ENCODE peak calls at places on chromosomes 4 and X, in five cellular contexts. P, R, V, K and O are unnamed samples.

GRCh38 chrX:134603806-134604700 is 54.2 kb downstream of the PLAC1 start:
- DNase-seq in P (no peak), V (no peak), K (no peak), R (no peak), O (no peak)

GRCh38 chr4:152073738-152074137 is 312.9 kb upstream of the GATB start:
- DNase-seq in R (no peak), V (no peak), K (no peak), P (no peak), O (no peak)

GRCh38 chrX:21638311-21638710 is 19.8 kb downstream of the KLHL34 start:
- DNase-seq in R (no peak), P (no peak), V (no peak), K (no peak), O (no peak)

GRCh38 chr4:7198440-7199128 is 6.2 kb downstream of the SORCS2 start:
- DNase-seq in V (no peak), P (no peak), K (no peak), R (no peak), O (no peak)

GRCh38 chr4:185903205-185903604 is 91.2 kb upstream of the SORBS2 start:
- DNase-seq in R (no peak), V (no peak), P (no peak), K (no peak), O (no peak)

GRCh38 chr4:7431696-7432530 is 2.8 kb downstream of the PSAPL1 start:
- DNase-seq in K (no peak), P (no peak), R (no peak), V (peak; percentile 13), O (peak; percentile 5)

GRCh38 chr4:183960021-183960420 is 54.9 kb downstream of the STOX2 start:
- DNase-seq in P (no peak), K (no peak), V (peak; percentile 61), R (peak; percentile 58), O (peak; percentile 36)

GRCh38 chr4:152079543-152080293 is 318.9 kb upstream of the GATB start:
- DNase-seq in P (no peak), V (no peak), R (no peak), K (no peak), O (no peak)

GRCh38 chrX:21374994-21375794 is 976 bp downstream of the CNKSR2 start:
- DNase-seq in R (no peak), V (peak; percentile 12), P (no peak), K (no peak), O (no peak)

GRCh38 chrX:78747471-78747870 is at the start of gene LPAR4:
- DNase-seq in V (peak; percentile 18), P (no peak), R (no peak), K (peak; percentile 15), O (no peak)

GRCh38 chr4:25484243-25484721 is 107.2 kb downstream of the ANAPC4 start:
- DNase-seq in P (no peak), V (no peak), R (no peak), K (no peak), O (no peak)